ENCODE peak calls at places on chromosomes 1 and 21, in ten cellular contexts. Z is mammary epithelial cell, V is HT-29, U is anterior cingulate cortex, L is SJSA1, W is colonic mucosa, O is HEK293T, Y is mucosa of gallbladder, K is G401, B is fibroblast of pulmonary artery. D is an unnamed sample.

GRCh38 chr1:31621872-31622730 is 4.6 kb downstream of the HCRTR1 start:
- DNase-seq in Z (no peak), V (no peak), U (no peak), L (no peak), W (no peak), O (no peak), Y (no peak), K (no peak), B (no peak), D (no peak)

GRCh38 chr1:167704767-167705166 is 17.0 kb upstream of the MPZL1 start:
- DNase-seq in Z (no peak), V (no peak), U (no peak), L (no peak), W (no peak), O (no peak), Y (no peak), K (no peak), B (no peak), D (no peak)

GRCh38 chr1:70864302-70864701 is 183.3 kb downstream of the PTGER3 start:
- DNase-seq in Z (no peak), V (no peak), U (no peak), L (peak), W (no peak), O (no peak), Y (no peak), K (no peak), B (peak), D (no peak)

GRCh38 chr1:94579876-94580294 is 38.3 kb upstream of the F3 start:
- DNase-seq in Z (peak), V (peak), U (no peak), L (peak), W (no peak), O (no peak), Y (peak), K (no peak), B (peak), D (no peak)

GRCh38 chr1:1678581-1679380 is 13.8 kb downstream of the SLC35E2B start:
- DNase-seq in Z (no peak), V (peak), U (no peak), L (no peak), W (peak), O (no peak), Y (peak), K (no peak), B (no peak), D (peak)

GRCh38 chr1:231395051-231395995 is 26.8 kb downstream of the EGLN1 start:
- DNase-seq in Z (peak), V (peak), U (no peak), L (peak), W (no peak), O (no peak), Y (no peak), K (no peak), B (peak), D (no peak)

GRCh38 chr1:59096501-59096900 is 200.4 kb upstream of the FGGY start:
- DNase-seq in Z (no peak), V (no peak), U (no peak), L (no peak), W (no peak), O (no peak), Y (no peak), K (no peak), B (no peak), D (no peak)

GRCh38 chr21:37982496-37983318 is 66.5 kb upstream of the KCNJ6 start:
- DNase-seq in Z (peak), V (no peak), U (no peak), L (no peak), W (no peak), O (no peak), Y (no peak), K (no peak), B (no peak), D (no peak)